ENCODE peak calls at places on chromosomes 1 and 21, in six cellular contexts. J is Caco-2, G is glutamatergic neuron, H is SK-N-SH, L is natural killer cell, V is Peyer's patch. A is an unnamed sample.

GRCh38 chr1:109767596-109768334 is 4.0 kb upstream of the EPS8L3 start:
- DNase-seq in G (peak; percentile 4), L (peak; percentile 5), J (no peak), V (no peak), H (no peak), A (no peak)

GRCh38 chr1:165637427-165637826 is 6.4 kb downstream of the MGST3 start:
- DNase-seq in J (no peak), H (no peak), L (no peak), V (no peak), G (no peak), A (no peak)

GRCh38 chr1:218164930-218165686 is 120.0 kb upstream of the RRP15 start:
- DNase-seq in G (peak; percentile 62), J (peak; percentile 14), H (peak; percentile 67), V (no peak), L (no peak), A (no peak)

GRCh38 chr1:12595839-12596821 is 21.9 kb downstream of the DHRS3 start:
- DNase-seq in L (peak; percentile 73), V (peak; percentile 75), J (peak; percentile 51), G (peak; percentile 71), H (peak; percentile 91), A (peak; percentile 97)

GRCh38 chr1:243421784-243422183 is 165.9 kb downstream of the SDCCAG8 start:
- DNase-seq in L (peak; percentile 28), G (no peak), H (peak; percentile 57), V (no peak), J (no peak), A (peak; percentile 52)

GRCh38 chr1:82388679-82389078 is 587.9 kb downstream of the ADGRL2 start:
- DNase-seq in G (no peak), H (no peak), L (no peak), J (no peak), V (no peak), A (no peak)

GRCh38 chr1:53317651-53318539 is 10.0 kb downstream of the LRP8 start:
- DNase-seq in H (no peak), G (peak; percentile 11), J (no peak), L (no peak), V (no peak), A (no peak)

GRCh38 chr1:70436617-70437236 is 25.7 kb downstream of the CTH start:
- DNase-seq in J (no peak), G (no peak), V (no peak), L (no peak), H (no peak), A (no peak)

GRCh38 chr1:211735208-211736170 is 60.1 kb upstream of the NEK2 start:
- DNase-seq in J (peak; percentile 40), L (no peak), G (no peak), V (no peak), H (peak; percentile 35), A (no peak)

GRCh38 chr1:54643736-54644135 is 2.1 kb downstream of the MROH7 start:
- DNase-seq in V (no peak), G (no peak), J (no peak), H (no peak), L (no peak), A (no peak)

GRCh38 chr1:22024485-22025367 is 23.3 kb downstream of the CELA3A start:
- DNase-seq in G (peak; percentile 69), J (peak; percentile 36), V (peak; percentile 81), H (peak; percentile 64), L (peak; percentile 77), A (peak; percentile 75)

GRCh38 chr21:38787461-38788274 is 18.1 kb upstream of the ETS2 start:
- DNase-seq in V (no peak), G (peak; percentile 53), L (no peak), J (peak; percentile 80), H (no peak), A (no peak)

GRCh38 chr1:3909615-3910014 is 9.5 kb upstream of the C1orf174 start:
- DNase-seq in G (no peak), H (no peak), L (no peak), J (no peak), V (no peak), A (no peak)

GRCh38 chr1:150365945-150366344 is 2.0 kb downstream of the RPRD2 start:
- DNase-seq in G (no peak), H (peak; percentile 38), J (no peak), V (no peak), L (no peak), A (no peak)

GRCh38 chr1:108503062-108503740 is 53.1 kb downstream of the NBPF6 start:
- DNase-seq in H (no peak), L (no peak), J (peak; percentile 61), G (no peak), V (no peak), A (no peak)

GRCh38 chr1:235919797-235920475 is 53.2 kb upstream of the LYST start:
- DNase-seq in L (no peak), J (peak; percentile 18), G (no peak), H (no peak), V (no peak), A (no peak)

GRCh38 chr1:235918481-235918880 is 51.8 kb upstream of the LYST start:
- DNase-seq in J (no peak), L (no peak), V (no peak), G (no peak), H (no peak), A (no peak)

GRCh38 chr1:235917267-235917811 is 50.6 kb upstream of the LYST start:
- DNase-seq in J (no peak), L (no peak), G (no peak), H (peak; percentile 66), V (peak; percentile 30), A (peak; percentile 94)

GRCh38 chr1:235919127-235919796 is 52.6 kb upstream of the LYST start:
- DNase-seq in H (no peak), V (no peak), L (no peak), J (no peak), G (no peak), A (no peak)

DNA sequence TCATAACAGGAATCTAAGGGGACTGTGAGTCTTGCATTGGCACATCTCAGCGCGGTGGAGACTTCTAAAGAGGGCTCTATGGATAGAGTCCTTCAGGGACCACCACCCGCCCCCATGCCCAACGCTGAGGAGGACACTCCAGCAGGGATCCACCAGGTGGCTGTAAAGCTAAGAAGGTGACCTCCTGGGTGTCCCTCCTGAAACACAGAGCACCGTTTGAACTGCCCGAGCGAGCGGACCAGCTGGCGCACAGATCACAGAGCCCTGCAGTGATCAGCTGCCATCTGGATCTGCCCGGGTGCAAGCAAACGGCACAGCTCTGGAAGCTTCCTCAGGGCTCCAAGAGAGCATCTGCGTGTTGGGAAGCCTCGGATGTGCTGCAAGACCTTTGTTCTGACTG is 51.3 kb upstream of the LYST start:
- DNase-seq in V (no peak), L (no peak), J (no peak), H (peak; percentile 72), G (peak; percentile 35), A (no peak)
- TF ChIP-seq CTCF in V (no peak), L (no peak), J (no peak), H (peak; percentile 26), G (no peak), A (no peak)

GRCh38 chr1:61343623-61344257 is 261.4 kb downstream of the NFIA start:
- DNase-seq in L (no peak), G (no peak), V (no peak), H (no peak), J (no peak), A (no peak)

GRCh38 chr1:61348025-61348665 is 265.8 kb downstream of the NFIA start:
- DNase-seq in V (no peak), G (no peak), J (no peak), H (no peak), L (no peak), A (no peak)

GRCh38 chr1:61341426-61341825 is 259.1 kb downstream of the NFIA start:
- DNase-seq in L (no peak), H (no peak), G (no peak), V (no peak), J (no peak), A (no peak)

GRCh38 chr1:61338899-61339298 is 256.5 kb downstream of the NFIA start:
- DNase-seq in H (no peak), V (no peak), G (no peak), L (no peak), J (no peak), A (no peak)

GRCh38 chr1:61344711-61345110 is 262.4 kb downstream of the NFIA start:
- DNase-seq in V (no peak), L (no peak), H (no peak), G (no peak), J (no peak), A (no peak)
- TF ChIP-seq CTCF in V (no peak), L (no peak), H (no peak), G (no peak), J (no peak), A (no peak)

GRCh38 chr1:196573226-196573625 is 35.0 kb downstream of the KCNT2 start:
- DNase-seq in V (no peak), G (no peak), L (no peak), H (no peak), J (no peak), A (no peak)

DNA sequence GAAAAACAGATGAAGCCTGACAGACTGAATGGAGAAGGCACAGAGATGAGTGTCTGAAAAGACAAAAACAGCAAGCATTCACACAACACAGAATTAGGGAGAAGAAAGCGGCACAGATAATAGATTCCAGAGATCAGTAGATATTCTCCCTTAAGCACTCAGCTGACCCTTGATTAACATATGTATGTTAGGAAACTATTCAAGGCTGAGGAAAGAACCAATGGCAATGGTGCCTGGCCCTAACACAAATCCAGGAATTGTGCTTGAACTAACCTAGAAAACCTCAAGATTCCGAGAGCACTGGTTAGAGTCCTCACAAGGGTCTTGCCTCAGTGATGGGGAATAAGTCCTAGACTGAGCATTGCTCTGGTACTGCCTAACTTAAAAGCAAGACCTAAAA is 30.9 kb downstream of the KCNT2 start:
- DNase-seq in G (no peak), H (no peak), V (no peak), L (no peak), J (no peak), A (no peak)
- TF ChIP-seq CTCF in G (no peak), H (no peak), V (no peak), L (no peak), J (no peak), A (no peak)

GRCh38 chr1:1217621-1218523 is 3.9 kb upstream of the TNFRSF4 start:
- DNase-seq in J (no peak), H (no peak), V (no peak), L (no peak), G (no peak), A (no peak)

GRCh38 chr1:1219341-1219740 is 5.4 kb upstream of the TNFRSF4 start:
- DNase-seq in J (no peak), G (no peak), V (no peak), L (no peak), H (no peak), A (no peak)

GRCh38 chr1:1218524-1219200 is 4.7 kb upstream of the TNFRSF4 start:
- DNase-seq in J (no peak), V (no peak), H (no peak), L (no peak), G (no peak), A (no peak)

GRCh38 chr1:1221887-1222574 is 8.1 kb upstream of the TNFRSF4 start:
- DNase-seq in V (no peak), L (peak; percentile 59), H (no peak), J (no peak), G (no peak), A (no peak)

DNA sequence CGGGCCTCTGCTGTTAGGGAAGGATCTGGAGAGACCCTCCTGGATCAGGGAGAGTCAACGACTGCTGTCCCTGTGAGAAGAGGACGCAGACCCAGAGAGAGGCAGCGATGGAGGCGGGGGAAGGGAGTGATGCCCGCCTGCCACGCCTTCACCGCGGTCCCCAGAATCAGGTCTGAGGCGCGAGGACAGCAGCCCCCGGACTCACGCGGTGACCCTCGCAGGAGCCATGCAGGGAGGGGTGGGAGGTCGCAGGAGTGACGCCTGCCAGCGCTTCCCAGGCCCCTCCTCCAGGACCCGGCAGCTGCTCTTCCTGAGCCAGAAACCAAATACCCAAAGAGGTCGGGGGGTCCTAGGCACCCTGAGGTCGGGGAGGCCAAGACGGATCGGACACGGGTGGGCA is 6.2 kb upstream of the TNFRSF4 start:
- DNase-seq in J (no peak), G (no peak), V (no peak), L (no peak), H (no peak), A (no peak)
- TF ChIP-seq CTCF in J (no peak), G (no peak), V (no peak), L (no peak), H (no peak), A (no peak)

A was measured in CD14-positive monocyte.